ENCODE peak calls at places on chromosomes 3 and 15, in ten cellular contexts. One of them, this sample, is unnamed.

GRCh38 chr15:89665449-89666146 is 10.3 kb upstream of the KIF7 start:
- DNase-seq in COR-L47: peak; percentile 33
- DNase-seq in breast epithelium: no peak
- DNase-seq in HCEC 1CT: peak; percentile 28
- DNase-seq in T-helper 9 cell: no peak
- DNase-seq in HCT116: no peak
- DNase-seq in Panc1: no peak
- DNase-seq in GDM1: no peak
- DNase-seq in OCI-M1: no peak
- DNase-seq in Calu3: peak; percentile 52
- DNase-seq in this sample: no peak

GRCh38 chr3:128787256-128788253 is 61.6 kb downstream of the RAB7A start:
- DNase-seq in Calu3: peak; percentile 79
- DNase-seq in GDM1: no peak
- DNase-seq in T-helper 9 cell: peak; percentile 23
- DNase-seq in breast epithelium: no peak
- DNase-seq in HCT116: peak; percentile 51
- DNase-seq in COR-L47: no peak
- DNase-seq in HCEC 1CT: peak; percentile 83
- DNase-seq in Panc1: peak; percentile 84
- DNase-seq in OCI-M1: peak; percentile 35
- DNase-seq in this sample: no peak

GRCh38 chr3:291028-291427 is 94.5 kb downstream of the CHL1 start:
- DNase-seq in T-helper 9 cell: no peak
- DNase-seq in HCEC 1CT: no peak
- DNase-seq in Panc1: no peak
- DNase-seq in breast epithelium: no peak
- DNase-seq in OCI-M1: no peak
- DNase-seq in HCT116: no peak
- DNase-seq in COR-L47: no peak
- DNase-seq in GDM1: no peak
- DNase-seq in Calu3: no peak
- DNase-seq in this sample: no peak

GRCh38 chr3:37474936-37475335 is 300.6 kb upstream of the LRRFIP2 start:
- DNase-seq in Calu3: no peak
- DNase-seq in Panc1: no peak
- DNase-seq in HCT116: no peak
- DNase-seq in T-helper 9 cell: no peak
- DNase-seq in GDM1: no peak
- DNase-seq in breast epithelium: no peak
- DNase-seq in COR-L47: no peak
- DNase-seq in HCEC 1CT: no peak
- DNase-seq in OCI-M1: no peak
- DNase-seq in this sample: no peak

GRCh38 chr3:153734777-153735551 is 386.2 kb upstream of the ARHGEF26 start:
- DNase-seq in COR-L47: no peak
- DNase-seq in OCI-M1: no peak
- DNase-seq in Calu3: peak; percentile 52
- DNase-seq in HCT116: no peak
- DNase-seq in HCEC 1CT: no peak
- DNase-seq in T-helper 9 cell: no peak
- DNase-seq in GDM1: no peak
- DNase-seq in Panc1: no peak
- DNase-seq in breast epithelium: no peak
- DNase-seq in this sample: no peak

GRCh38 chr3:16033889-16034687 is 140.4 kb upstream of the GALNT15 start:
- DNase-seq in breast epithelium: no peak
- DNase-seq in Panc1: no peak
- DNase-seq in HCEC 1CT: no peak
- DNase-seq in OCI-M1: peak; percentile 11
- DNase-seq in HCT116: no peak
- DNase-seq in COR-L47: no peak
- DNase-seq in T-helper 9 cell: no peak
- DNase-seq in GDM1: no peak
- DNase-seq in Calu3: no peak
- DNase-seq in this sample: no peak

GRCh38 chr3:126773167-126773566 is 69.1 kb downstream of the CHCHD6 start:
- DNase-seq in breast epithelium: no peak
- DNase-seq in T-helper 9 cell: no peak
- DNase-seq in Panc1: no peak
- DNase-seq in GDM1: no peak
- DNase-seq in Calu3: no peak
- DNase-seq in HCEC 1CT: no peak
- DNase-seq in COR-L47: no peak
- DNase-seq in OCI-M1: no peak
- DNase-seq in HCT116: no peak
- DNase-seq in this sample: no peak

GRCh38 chr15:85407421-85408269 is 27.2 kb downstream of the AKAP13 start:
- DNase-seq in COR-L47: no peak
- DNase-seq in GDM1: no peak
- DNase-seq in OCI-M1: no peak
- DNase-seq in HCEC 1CT: peak; percentile 89
- DNase-seq in T-helper 9 cell: no peak
- DNase-seq in HCT116: no peak
- DNase-seq in breast epithelium: no peak
- DNase-seq in Calu3: peak; percentile 57
- DNase-seq in Panc1: no peak
- DNase-seq in this sample: no peak

GRCh38 chr3:112539825-112540517 is 21.8 kb downstream of the ATG3 start:
- DNase-seq in COR-L47: no peak
- DNase-seq in breast epithelium: no peak
- DNase-seq in HCEC 1CT: no peak
- DNase-seq in GDM1: no peak
- DNase-seq in Panc1: no peak
- DNase-seq in T-helper 9 cell: no peak
- DNase-seq in Calu3: no peak
- DNase-seq in OCI-M1: no peak
- DNase-seq in HCT116: no peak
- DNase-seq in this sample: no peak

GRCh38 chr3:186073641-186074040 is 35.2 kb downstream of the ETV5 start:
- DNase-seq in breast epithelium: no peak
- DNase-seq in HCT116: no peak
- DNase-seq in HCEC 1CT: no peak
- DNase-seq in COR-L47: no peak
- DNase-seq in Panc1: no peak
- DNase-seq in OCI-M1: no peak
- DNase-seq in GDM1: no peak
- DNase-seq in Calu3: no peak
- DNase-seq in T-helper 9 cell: no peak
- DNase-seq in this sample: no peak

This sample was measured in GOT3.